ENCODE peak calls at places on chromosome 21, in nine cellular contexts. P, F, C, W, D, O, K, E and Z are unnamed samples.

GRCh38 chr21:17436626-17437111 is 76.2 kb upstream of the CXADR start:
- DNase-seq in P (no peak), F (no peak), C (peak), W (no peak), D (no peak), O (no peak), K (no peak), E (no peak), Z (no peak)

GRCh38 chr21:44020551-44020950 is 8.4 kb downstream of the TRAPPC10 start:
- DNase-seq in P (no peak), F (no peak), C (no peak), W (no peak), D (no peak), O (no peak), K (no peak), E (no peak), Z (no peak)

GRCh38 chr21:14843991-14844390 is 220.8 kb downstream of the NRIP1 start:
- DNase-seq in P (no peak), F (no peak), C (no peak), W (no peak), D (no peak), O (no peak), K (no peak), E (peak), Z (no peak)

GRCh38 chr21:44564099-44564498 is 5.5 kb upstream of the KRTAP10-3 start:
- DNase-seq in P (no peak), F (no peak), C (no peak), W (no peak), D (no peak), O (no peak), K (no peak), E (no peak), Z (no peak)

GRCh38 chr21:35375115-35375514 is 326.0 kb upstream of the RUNX1 start:
- DNase-seq in P (no peak), F (no peak), C (no peak), W (no peak), D (no peak), O (no peak), K (no peak), E (peak), Z (no peak)

GRCh38 chr21:40047211-40047610 is 180.0 kb downstream of the PCP4 start:
- DNase-seq in P (no peak), F (no peak), C (no peak), W (no peak), D (no peak), O (no peak), K (no peak), E (no peak), Z (no peak)

GRCh38 chr21:45366931-45367401 is 38.0 kb upstream of the COL18A1 start:
- DNase-seq in P (no peak), F (no peak), C (no peak), W (no peak), D (no peak), O (no peak), K (no peak), E (peak), Z (no peak)

GRCh38 chr21:41234574-41234973 is 66.6 kb downstream of the BACE2 start:
- DNase-seq in P (no peak), F (peak), C (no peak), W (no peak), D (no peak), O (no peak), K (no peak), E (no peak), Z (no peak)

GRCh38 chr21:42041246-42041645 is 29.9 kb upstream of the UMODL1 start:
- DNase-seq in P (no peak), F (no peak), C (no peak), W (no peak), D (no peak), O (no peak), K (no peak), E (no peak), Z (no peak)

GRCh38 chr21:29979043-29979442 is 39.2 kb upstream of the GRIK1 start:
- DNase-seq in P (no peak), F (no peak), C (no peak), W (no peak), D (no peak), O (no peak), K (no peak), E (no peak), Z (no peak)

GRCh38 chr21:17688912-17689874 is 76.5 kb upstream of the BTG3 start:
- DNase-seq in P (no peak), F (peak), C (no peak), W (peak), D (peak), O (no peak), K (peak), E (peak), Z (no peak)

GRCh38 chr21:35390013-35390776 is 341.1 kb upstream of the RUNX1 start:
- DNase-seq in P (no peak), F (peak), C (no peak), W (no peak), D (peak), O (no peak), K (no peak), E (peak), Z (no peak)

GRCh38 chr21:45923146-45923545 is 58.4 kb upstream of the COL6A1 start:
- DNase-seq in P (peak), F (no peak), C (peak), W (peak), D (peak), O (peak), K (peak), E (peak), Z (no peak)

GRCh38 chr21:35366348-35367085 is 317.4 kb upstream of the RUNX1 start:
- DNase-seq in P (no peak), F (no peak), C (no peak), W (no peak), D (no peak), O (no peak), K (no peak), E (no peak), Z (no peak)

GRCh38 chr21:45957986-45958610 is 23.5 kb upstream of the COL6A1 start:
- DNase-seq in P (no peak), F (no peak), C (no peak), W (no peak), D (no peak), O (no peak), K (no peak), E (no peak), Z (no peak)

GRCh38 chr21:39000496-39000895 is 182.8 kb downstream of the PSMG1 start:
- DNase-seq in P (no peak), F (no peak), C (no peak), W (no peak), D (peak), O (peak), K (no peak), E (peak), Z (no peak)

GRCh38 chr21:42429021-42429420 is 25.3 kb downstream of the UBASH3A start:
- DNase-seq in P (no peak), F (no peak), C (no peak), W (peak), D (no peak), O (no peak), K (no peak), E (no peak), Z (no peak)

GRCh38 chr21:32252136-32252535 is 26.7 kb downstream of the MIS18A start:
- DNase-seq in P (no peak), F (no peak), C (no peak), W (no peak), D (no peak), O (no peak), K (no peak), E (no peak), Z (no peak)

GRCh38 chr21:46667191-46667734 is 31.8 kb downstream of the PRMT2 start:
- DNase-seq in P (no peak), F (no peak), C (peak), W (no peak), D (peak), O (no peak), K (no peak), E (peak), Z (no peak)

GRCh38 chr21:44024895-44025353 is 12.8 kb downstream of the TRAPPC10 start:
- DNase-seq in P (no peak), F (no peak), C (no peak), W (peak), D (peak), O (no peak), K (no peak), E (peak), Z (no peak)

GRCh38 chr21:43775795-43776430 is at the start of gene CSTB:
- DNase-seq in P (peak), F (peak), C (peak), W (peak), D (peak), O (peak), K (peak), E (peak), Z (no peak)

GRCh38 chr21:45983981-45984551 is 2.5 kb downstream of the COL6A1 start:
- DNase-seq in P (no peak), F (no peak), C (no peak), W (peak), D (peak), O (no peak), K (no peak), E (no peak), Z (no peak)